ENCODE peak calls at places on chromosomes 16 and 17, in eight cellular contexts. One of them, this sample, is unnamed.

GRCh38 chr16:82715160-82715559 is 88.4 kb downstream of the CDH13 start:
- DNase-seq in AG09309: no peak
- DNase-seq in BE2C: no peak
- DNase-seq in cardiac fibroblast: no peak
- DNase-seq in GM12864: no peak
- DNase-seq in progenitor cell of endocrine pancreas: no peak
- DNase-seq in A549: no peak
- DNase-seq in colonic mucosa: no peak
- DNase-seq in this sample: no peak

GRCh38 chr16:85425061-85425662 is 188.0 kb upstream of the GSE1 start:
- DNase-seq in AG09309: no peak
- DNase-seq in BE2C: peak
- DNase-seq in cardiac fibroblast: no peak
- DNase-seq in GM12864: no peak
- DNase-seq in progenitor cell of endocrine pancreas: peak
- DNase-seq in A549: no peak
- DNase-seq in colonic mucosa: peak
- DNase-seq in this sample: no peak

GRCh38 chr16:80570106-80570478 is 29.3 kb downstream of the DYNLRB2 start:
- DNase-seq in AG09309: no peak
- DNase-seq in BE2C: no peak
- DNase-seq in cardiac fibroblast: peak
- DNase-seq in GM12864: no peak
- DNase-seq in progenitor cell of endocrine pancreas: no peak
- DNase-seq in A549: no peak
- DNase-seq in colonic mucosa: no peak
- DNase-seq in this sample: no peak

GRCh38 chr17:47708864-47709541 is 15.0 kb downstream of the TBKBP1 start:
- DNase-seq in AG09309: no peak
- DNase-seq in BE2C: no peak
- DNase-seq in cardiac fibroblast: peak
- DNase-seq in GM12864: no peak
- DNase-seq in progenitor cell of endocrine pancreas: no peak
- DNase-seq in A549: no peak
- DNase-seq in colonic mucosa: no peak
- DNase-seq in this sample: no peak

GRCh38 chr16:30786115-30786935 is 680 bp downstream of the ZNF629 start:
- DNase-seq in AG09309: no peak
- DNase-seq in BE2C: peak
- DNase-seq in cardiac fibroblast: peak
- DNase-seq in GM12864: no peak
- DNase-seq in progenitor cell of endocrine pancreas: peak
- DNase-seq in A549: peak
- DNase-seq in colonic mucosa: peak
- DNase-seq in this sample: peak

GRCh38 chr17:67488161-67488560 is 111.1 kb downstream of the PITPNC1 start:
- DNase-seq in AG09309: no peak
- DNase-seq in BE2C: peak
- DNase-seq in cardiac fibroblast: peak
- DNase-seq in GM12864: no peak
- DNase-seq in progenitor cell of endocrine pancreas: no peak
- DNase-seq in A549: no peak
- DNase-seq in colonic mucosa: no peak
- DNase-seq in this sample: no peak

GRCh38 chr17:69567130-69567529 is 152.6 kb downstream of the MAP2K6 start:
- DNase-seq in AG09309: no peak
- DNase-seq in BE2C: no peak
- DNase-seq in cardiac fibroblast: no peak
- DNase-seq in GM12864: no peak
- DNase-seq in progenitor cell of endocrine pancreas: no peak
- DNase-seq in A549: no peak
- DNase-seq in colonic mucosa: no peak
- DNase-seq in this sample: peak

GRCh38 chr16:11084484-11085024 is 140.2 kb downstream of the CLEC16A start:
- DNase-seq in AG09309: peak
- DNase-seq in BE2C: no peak
- DNase-seq in cardiac fibroblast: peak
- DNase-seq in GM12864: no peak
- DNase-seq in progenitor cell of endocrine pancreas: no peak
- DNase-seq in A549: no peak
- DNase-seq in colonic mucosa: no peak
- DNase-seq in this sample: no peak

GRCh38 chr16:84919267-84919666 is 92.1 kb downstream of the ZDHHC7 start:
- DNase-seq in AG09309: no peak
- DNase-seq in BE2C: no peak
- DNase-seq in cardiac fibroblast: no peak
- DNase-seq in GM12864: no peak
- DNase-seq in progenitor cell of endocrine pancreas: no peak
- DNase-seq in A549: no peak
- DNase-seq in colonic mucosa: no peak
- DNase-seq in this sample: no peak

GRCh38 chr17:27559996-27560481 is 70.9 kb upstream of the LGALS9 start:
- DNase-seq in AG09309: no peak
- DNase-seq in BE2C: no peak
- DNase-seq in cardiac fibroblast: peak
- DNase-seq in GM12864: no peak
- DNase-seq in progenitor cell of endocrine pancreas: no peak
- DNase-seq in A549: no peak
- DNase-seq in colonic mucosa: peak
- DNase-seq in this sample: peak

GRCh38 chr16:30551781-30552180 is 6.4 kb downstream of the ZNF764 start:
- DNase-seq in AG09309: no peak
- DNase-seq in BE2C: no peak
- DNase-seq in cardiac fibroblast: no peak
- DNase-seq in GM12864: no peak
- DNase-seq in progenitor cell of endocrine pancreas: no peak
- DNase-seq in A549: no peak
- DNase-seq in colonic mucosa: no peak
- DNase-seq in this sample: no peak

GRCh38 chr17:55883112-55883511 is 132.3 kb downstream of the PCTP start:
- DNase-seq in AG09309: no peak
- DNase-seq in BE2C: peak
- DNase-seq in cardiac fibroblast: no peak
- DNase-seq in GM12864: no peak
- DNase-seq in progenitor cell of endocrine pancreas: no peak
- DNase-seq in A549: peak
- DNase-seq in colonic mucosa: no peak
- DNase-seq in this sample: no peak

GRCh38 chr16:10552998-10553491 is 27.4 kb downstream of the EMP2 start:
- DNase-seq in AG09309: no peak
- DNase-seq in BE2C: peak
- DNase-seq in cardiac fibroblast: no peak
- DNase-seq in GM12864: peak
- DNase-seq in progenitor cell of endocrine pancreas: no peak
- DNase-seq in A549: peak
- DNase-seq in colonic mucosa: peak
- DNase-seq in this sample: no peak

GRCh38 chr16:56841659-56842058 is 23.3 kb upstream of the SLC12A3 start:
- DNase-seq in AG09309: no peak
- DNase-seq in BE2C: no peak
- DNase-seq in cardiac fibroblast: no peak
- DNase-seq in GM12864: no peak
- DNase-seq in progenitor cell of endocrine pancreas: no peak
- DNase-seq in A549: no peak
- DNase-seq in colonic mucosa: no peak
- DNase-seq in this sample: no peak

GRCh38 chr16:51756447-51757123 is 605.5 kb upstream of the SALL1 start:
- DNase-seq in AG09309: no peak
- DNase-seq in BE2C: no peak
- DNase-seq in cardiac fibroblast: no peak
- DNase-seq in GM12864: no peak
- DNase-seq in progenitor cell of endocrine pancreas: no peak
- DNase-seq in A549: no peak
- DNase-seq in colonic mucosa: no peak
- DNase-seq in this sample: no peak

GRCh38 chr16:9351841-9352434 is 260.5 kb downstream of the HAPSTR1 start:
- DNase-seq in AG09309: no peak
- DNase-seq in BE2C: no peak
- DNase-seq in cardiac fibroblast: no peak
- DNase-seq in GM12864: no peak
- DNase-seq in progenitor cell of endocrine pancreas: no peak
- DNase-seq in A549: no peak
- DNase-seq in colonic mucosa: no peak
- DNase-seq in this sample: no peak

GRCh38 chr17:82648761-82649474 is 674 bp upstream of the WDR45B start:
- DNase-seq in AG09309: no peak
- DNase-seq in BE2C: peak
- DNase-seq in cardiac fibroblast: no peak
- DNase-seq in GM12864: no peak
- DNase-seq in progenitor cell of endocrine pancreas: peak
- DNase-seq in A549: no peak
- DNase-seq in colonic mucosa: peak
- DNase-seq in this sample: no peak

GRCh38 chr16:70432800-70433455 is 6.0 kb downstream of the ST3GAL2 start:
- DNase-seq in AG09309: no peak
- DNase-seq in BE2C: no peak
- DNase-seq in cardiac fibroblast: peak
- DNase-seq in GM12864: peak
- DNase-seq in progenitor cell of endocrine pancreas: no peak
- DNase-seq in A549: no peak
- DNase-seq in colonic mucosa: no peak
- DNase-seq in this sample: no peak

GRCh38 chr17:57104461-57105175 is 19.6 kb downstream of the AKAP1 start:
- DNase-seq in AG09309: peak
- DNase-seq in BE2C: no peak
- DNase-seq in cardiac fibroblast: no peak
- DNase-seq in GM12864: no peak
- DNase-seq in progenitor cell of endocrine pancreas: no peak
- DNase-seq in A549: no peak
- DNase-seq in colonic mucosa: no peak
- DNase-seq in this sample: no peak

GRCh38 chr16:55057866-55058265 is 127.2 kb downstream of the IRX5 start:
- DNase-seq in AG09309: no peak
- DNase-seq in BE2C: no peak
- DNase-seq in cardiac fibroblast: no peak
- DNase-seq in GM12864: no peak
- DNase-seq in progenitor cell of endocrine pancreas: no peak
- DNase-seq in A549: no peak
- DNase-seq in colonic mucosa: no peak
- DNase-seq in this sample: no peak

GRCh38 chr17:42818379-42818778 is 5.7 kb downstream of the BECN1 start:
- DNase-seq in AG09309: no peak
- DNase-seq in BE2C: no peak
- DNase-seq in cardiac fibroblast: peak
- DNase-seq in GM12864: no peak
- DNase-seq in progenitor cell of endocrine pancreas: no peak
- DNase-seq in A549: no peak
- DNase-seq in colonic mucosa: no peak
- DNase-seq in this sample: no peak

DNA sequence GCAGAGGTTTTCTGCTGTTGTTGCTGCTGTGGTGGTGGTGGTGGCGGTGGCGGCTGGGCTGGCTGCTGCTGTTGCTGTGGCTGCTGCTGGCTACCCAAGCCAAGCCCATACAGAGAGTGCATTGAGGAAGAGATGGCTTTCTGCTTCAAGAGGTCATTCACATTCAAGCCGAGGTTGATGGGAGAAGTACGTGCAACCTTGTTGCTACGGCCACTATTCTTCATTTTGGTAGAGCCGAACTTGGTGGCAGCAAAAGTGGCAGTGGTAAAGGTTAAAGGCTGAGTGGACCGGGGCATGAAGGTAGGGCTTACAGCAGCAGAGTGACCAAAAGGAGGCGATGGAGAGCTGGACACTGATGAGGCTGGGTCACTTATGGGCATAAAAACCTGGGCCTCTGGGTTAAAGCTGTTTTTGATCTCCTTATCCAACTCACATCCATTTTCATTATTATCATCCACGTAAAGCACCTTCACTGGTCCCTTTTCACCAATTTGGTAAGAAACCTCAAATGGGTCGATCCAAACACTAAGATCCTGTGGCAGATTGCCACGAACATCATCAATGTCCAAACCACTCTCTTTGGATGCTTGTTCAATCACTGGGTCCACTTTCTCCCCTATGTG is 2.8 kb downstream of the TOB1 start:
- DNase-seq in AG09309: no peak
- DNase-seq in BE2C: peak
- DNase-seq in cardiac fibroblast: peak
- DNase-seq in GM12864: no peak
- DNase-seq in progenitor cell of endocrine pancreas: no peak
- DNase-seq in A549: no peak
- DNase-seq in colonic mucosa: peak
- DNase-seq in this sample: peak
- TF ChIP-seq CTCF in AG09309: peak
- TF ChIP-seq CTCF in BE2C: peak
- TF ChIP-seq CTCF in cardiac fibroblast: peak
- TF ChIP-seq CTCF in GM12864: peak
- TF ChIP-seq CTCF in progenitor cell of endocrine pancreas: peak
- TF ChIP-seq CTCF in A549: peak
- TF ChIP-seq CTCF in colonic mucosa: peak
- TF ChIP-seq CTCF in this sample: peak

GRCh38 chr17:13626703-13627102 is 25.0 kb upstream of the HS3ST3A1 start:
- DNase-seq in AG09309: peak
- DNase-seq in BE2C: no peak
- DNase-seq in cardiac fibroblast: peak
- DNase-seq in GM12864: no peak
- DNase-seq in progenitor cell of endocrine pancreas: no peak
- DNase-seq in A549: peak
- DNase-seq in colonic mucosa: no peak
- DNase-seq in this sample: peak
- TF ChIP-seq CTCF in AG09309: no peak
- TF ChIP-seq CTCF in BE2C: no peak
- TF ChIP-seq CTCF in cardiac fibroblast: no peak
- TF ChIP-seq CTCF in GM12864: no peak
- TF ChIP-seq CTCF in progenitor cell of endocrine pancreas: no peak
- TF ChIP-seq CTCF in A549: no peak
- TF ChIP-seq CTCF in colonic mucosa: no peak
- TF ChIP-seq CTCF in this sample: no peak

GRCh38 chr17:43908111-43908721 is 880 bp upstream of the MPP2 start:
- DNase-seq in AG09309: peak
- DNase-seq in BE2C: peak
- DNase-seq in cardiac fibroblast: peak
- DNase-seq in GM12864: no peak
- DNase-seq in progenitor cell of endocrine pancreas: no peak
- DNase-seq in A549: peak
- DNase-seq in colonic mucosa: peak
- DNase-seq in this sample: peak
- TF ChIP-seq CTCF in AG09309: no peak
- TF ChIP-seq CTCF in BE2C: no peak
- TF ChIP-seq CTCF in cardiac fibroblast: no peak
- TF ChIP-seq CTCF in GM12864: no peak
- TF ChIP-seq CTCF in progenitor cell of endocrine pancreas: no peak
- TF ChIP-seq CTCF in A549: no peak
- TF ChIP-seq CTCF in colonic mucosa: no peak
- TF ChIP-seq CTCF in this sample: no peak

DNA sequence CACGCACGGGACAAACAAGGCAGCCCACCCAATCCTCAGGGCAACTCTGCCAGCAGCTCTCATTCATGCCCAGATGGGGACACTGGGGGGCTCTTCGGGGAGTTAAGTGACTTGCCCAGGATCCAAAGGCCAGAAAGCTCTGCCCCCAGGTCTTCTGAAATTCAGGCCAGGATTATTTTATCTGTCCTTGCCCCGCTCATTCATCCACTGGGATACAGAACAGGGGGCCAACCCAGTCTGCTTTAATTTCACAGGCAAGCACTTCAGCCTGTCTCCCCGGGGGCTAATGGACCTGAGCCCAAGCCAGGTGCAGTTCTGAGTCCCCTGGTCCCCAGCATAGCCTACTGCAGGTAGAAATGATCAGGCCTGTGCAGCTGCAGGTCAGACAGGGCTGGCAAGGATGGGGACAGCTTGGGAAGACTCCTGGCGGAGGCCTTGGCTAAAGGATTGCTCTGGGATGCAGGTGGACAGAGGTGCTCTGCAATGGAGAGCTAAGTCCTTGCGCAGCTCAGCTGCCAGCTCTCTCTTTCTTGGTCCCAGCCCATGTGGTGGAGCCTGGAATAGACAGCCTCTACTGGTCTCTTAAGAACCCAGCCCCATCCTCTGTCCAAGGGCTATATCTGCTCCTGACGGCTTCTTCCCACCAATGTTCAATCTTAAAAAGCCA is 766 bp upstream of the B3GNT9 start:
- DNase-seq in AG09309: no peak
- DNase-seq in BE2C: no peak
- DNase-seq in cardiac fibroblast: no peak
- DNase-seq in GM12864: no peak
- DNase-seq in progenitor cell of endocrine pancreas: no peak
- DNase-seq in A549: peak
- DNase-seq in colonic mucosa: no peak
- DNase-seq in this sample: no peak
- TF ChIP-seq CTCF in AG09309: peak
- TF ChIP-seq CTCF in BE2C: no peak
- TF ChIP-seq CTCF in cardiac fibroblast: peak
- TF ChIP-seq CTCF in GM12864: no peak
- TF ChIP-seq CTCF in progenitor cell of endocrine pancreas: no peak
- TF ChIP-seq CTCF in A549: no peak
- TF ChIP-seq CTCF in colonic mucosa: no peak
- TF ChIP-seq CTCF in this sample: peak

This sample was measured in epithelial cell of esophagus.